ENCODE peak calls at places on chromosomes 5 and 9, in five cellular contexts. One of them, this sample, is unnamed. For H3K9me3, the result is how much of the 10 kb centered on the place peaks cover.

GRCh38 chr5:52502591-52502990 is 285.1 kb upstream of the ITGA1 start:
- DNase-seq in naive thymus-derived CD4-positive, alpha-beta T cell: no peak
- DNase-seq in HepG2: no peak
- DNase-seq in heart left ventricle: no peak
- DNase-seq in IMR-90: no peak
- DNase-seq in this sample: no peak

GRCh38 chr5:116622375-116623075 is 47.9 kb upstream of the SEMA6A start:
- DNase-seq in naive thymus-derived CD4-positive, alpha-beta T cell: no peak
- DNase-seq in HepG2: no peak
- DNase-seq in heart left ventricle: no peak
- DNase-seq in IMR-90: no peak
- DNase-seq in this sample: no peak

GRCh38 chr5:90477073-90477472 is 2.4 kb downstream of the POLR3G start:
- DNase-seq in naive thymus-derived CD4-positive, alpha-beta T cell: no peak
- DNase-seq in HepG2: no peak
- DNase-seq in heart left ventricle: no peak
- DNase-seq in IMR-90: no peak
- DNase-seq in this sample: no peak

GRCh38 chr5:60207031-60207430 is 313.5 kb upstream of the PDE4D start:
- DNase-seq in naive thymus-derived CD4-positive, alpha-beta T cell: no peak
- DNase-seq in HepG2: no peak
- DNase-seq in heart left ventricle: peak
- DNase-seq in IMR-90: no peak
- DNase-seq in this sample: no peak

GRCh38 chr9:95193067-95193466 is 124.4 kb downstream of the FANCC start:
- DNase-seq in naive thymus-derived CD4-positive, alpha-beta T cell: no peak
- DNase-seq in HepG2: no peak
- DNase-seq in heart left ventricle: no peak
- DNase-seq in IMR-90: no peak
- DNase-seq in this sample: no peak

GRCh38 chr9:114432323-114433067 is 44.7 kb upstream of the AKNA start:
- DNase-seq in naive thymus-derived CD4-positive, alpha-beta T cell: no peak
- DNase-seq in HepG2: no peak
- DNase-seq in heart left ventricle: no peak
- DNase-seq in IMR-90: no peak
- DNase-seq in this sample: no peak

GRCh38 chr9:126693428-126693931 is 79.8 kb downstream of the LMX1B start:
- DNase-seq in naive thymus-derived CD4-positive, alpha-beta T cell: no peak
- DNase-seq in HepG2: no peak
- DNase-seq in heart left ventricle: no peak
- DNase-seq in IMR-90: no peak
- DNase-seq in this sample: no peak

GRCh38 chr5:58499231-58499630 is 8.0 kb downstream of the GAPT start:
- DNase-seq in naive thymus-derived CD4-positive, alpha-beta T cell: no peak
- DNase-seq in HepG2: no peak
- DNase-seq in heart left ventricle: no peak
- DNase-seq in IMR-90: no peak
- DNase-seq in this sample: no peak

GRCh38 chr9:126615251-126615790 is 1.6 kb downstream of the LMX1B start:
- DNase-seq in naive thymus-derived CD4-positive, alpha-beta T cell: no peak
- DNase-seq in HepG2: peak
- DNase-seq in heart left ventricle: peak
- DNase-seq in IMR-90: peak
- DNase-seq in this sample: no peak

GRCh38 chr5:170306381-170306790 is 8.8 kb upstream of the LCP2 start:
- DNase-seq in naive thymus-derived CD4-positive, alpha-beta T cell: no peak
- DNase-seq in HepG2: no peak
- DNase-seq in heart left ventricle: peak
- DNase-seq in IMR-90: peak
- DNase-seq in this sample: no peak

GRCh38 chr9:129835860-129836223 is 584 bp downstream of the USP20 start:
- DNase-seq in naive thymus-derived CD4-positive, alpha-beta T cell: no peak
- DNase-seq in HepG2: no peak
- DNase-seq in heart left ventricle: no peak
- DNase-seq in IMR-90: peak
- DNase-seq in this sample: no peak

GRCh38 chr5:108720416-108720815 is 27.3 kb upstream of the FER start:
- DNase-seq in naive thymus-derived CD4-positive, alpha-beta T cell: no peak
- DNase-seq in HepG2: no peak
- DNase-seq in heart left ventricle: no peak
- DNase-seq in IMR-90: peak
- DNase-seq in this sample: no peak

GRCh38 chr5:89120719-89121118 is 237.7 kb upstream of the MEF2C start:
- DNase-seq in naive thymus-derived CD4-positive, alpha-beta T cell: no peak
- DNase-seq in HepG2: no peak
- DNase-seq in heart left ventricle: peak
- DNase-seq in IMR-90: no peak
- DNase-seq in this sample: no peak

GRCh38 chr9:16869140-16869903 is 1.1 kb downstream of the BNC2 start:
- DNase-seq in naive thymus-derived CD4-positive, alpha-beta T cell: no peak
- DNase-seq in HepG2: no peak
- DNase-seq in heart left ventricle: no peak
- DNase-seq in IMR-90: peak
- DNase-seq in this sample: no peak

GRCh38 chr5:36252722-36253340 is 11.1 kb upstream of the NADK2 start:
- DNase-seq in naive thymus-derived CD4-positive, alpha-beta T cell: no peak
- DNase-seq in HepG2: no peak
- DNase-seq in heart left ventricle: no peak
- DNase-seq in IMR-90: no peak
- DNase-seq in this sample: no peak

GRCh38 chr5:5373351-5374033 is 49.0 kb upstream of the ICE1 start:
- DNase-seq in naive thymus-derived CD4-positive, alpha-beta T cell: no peak
- DNase-seq in HepG2: no peak
- DNase-seq in heart left ventricle: peak
- DNase-seq in IMR-90: no peak
- DNase-seq in this sample: no peak

GRCh38 chr9:121439711-121440110 is 59.9 kb downstream of the GGTA1 start:
- DNase-seq in naive thymus-derived CD4-positive, alpha-beta T cell: no peak
- DNase-seq in HepG2: no peak
- DNase-seq in heart left ventricle: no peak
- DNase-seq in IMR-90: peak
- DNase-seq in this sample: no peak

GRCh38 chr9:112520069-112520468 is 33.4 kb downstream of the KIAA1958 start:
- DNase-seq in naive thymus-derived CD4-positive, alpha-beta T cell: no peak
- DNase-seq in HepG2: no peak
- DNase-seq in heart left ventricle: no peak
- DNase-seq in IMR-90: no peak
- DNase-seq in this sample: no peak

GRCh38 chr5:80959768-80960442 is at the start of gene RASGRF2:
- DNase-seq in naive thymus-derived CD4-positive, alpha-beta T cell: peak
- DNase-seq in HepG2: peak
- DNase-seq in heart left ventricle: peak
- DNase-seq in IMR-90: peak
- DNase-seq in this sample: peak

GRCh38 chr9:127979015-127979332 is 1.8 kb downstream of the EEIG1 start:
- DNase-seq in naive thymus-derived CD4-positive, alpha-beta T cell: no peak
- DNase-seq in HepG2: no peak
- DNase-seq in heart left ventricle: no peak
- DNase-seq in IMR-90: no peak
- DNase-seq in this sample: no peak

DNA sequence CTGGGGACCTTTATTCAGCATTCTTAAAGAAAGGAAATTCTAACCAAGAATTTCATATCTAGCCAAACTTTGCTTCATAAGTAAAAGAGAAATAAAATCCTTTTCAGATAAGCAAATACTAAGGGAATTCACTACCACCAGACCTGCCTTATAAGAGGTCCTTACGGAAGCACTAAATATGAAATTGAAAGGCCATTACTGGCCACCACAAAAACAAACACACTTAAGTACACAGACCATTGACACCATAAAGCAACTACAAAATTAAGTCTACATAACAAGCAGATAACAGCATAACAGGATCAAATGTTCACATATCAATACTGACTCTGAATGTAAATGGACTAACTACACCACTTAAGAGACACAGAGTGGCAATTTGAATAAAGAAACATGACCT is 361.4 kb upstream of the POU5F2 start:
- DNase-seq in naive thymus-derived CD4-positive, alpha-beta T cell: no peak
- DNase-seq in HepG2: no peak
- DNase-seq in heart left ventricle: no peak
- DNase-seq in IMR-90: no peak
- DNase-seq in this sample: no peak
- H3K9me3 ChIP-seq in naive thymus-derived CD4-positive, alpha-beta T cell: under half
- H3K9me3 ChIP-seq in HepG2: under half
- H3K9me3 ChIP-seq in heart left ventricle: under half
- H3K9me3 ChIP-seq in IMR-90: under half
- H3K9me3 ChIP-seq in this sample: under half

DNA sequence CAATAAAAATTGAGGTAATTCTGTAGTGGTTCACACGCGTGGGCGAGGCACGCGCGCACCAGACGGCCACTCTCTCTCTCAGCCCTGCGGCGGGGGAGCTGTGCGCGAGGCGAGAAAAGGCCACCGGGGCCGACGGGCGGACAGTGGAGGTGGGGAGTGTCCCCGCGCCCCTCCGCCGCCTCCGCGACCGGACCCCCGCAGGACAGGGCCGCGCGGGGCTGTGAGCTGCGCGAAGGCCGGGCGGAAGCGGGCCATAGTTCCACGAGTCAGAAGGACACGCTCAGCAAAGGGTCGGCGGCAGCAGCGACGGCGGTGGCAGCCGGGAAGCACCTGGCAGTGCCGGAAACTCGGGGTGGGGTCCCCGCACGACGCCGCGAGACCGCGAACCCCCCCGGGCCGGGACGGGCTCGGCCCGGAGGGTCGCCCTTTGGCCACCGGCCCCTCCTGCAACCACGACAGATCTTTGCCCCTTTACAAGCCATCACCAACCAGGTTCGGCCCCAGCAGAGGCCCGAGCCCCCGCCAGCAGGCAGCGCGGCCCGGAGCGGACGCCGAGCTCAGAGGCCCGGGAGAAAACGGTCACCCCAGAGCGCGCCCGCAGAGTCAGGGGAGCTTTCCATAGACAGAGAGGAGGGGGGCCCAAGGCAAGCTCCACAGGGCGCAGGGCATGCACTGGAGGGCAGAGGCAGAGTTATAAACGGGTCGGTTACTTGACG is 60.9 kb downstream of the ZNF354C start:
- DNase-seq in naive thymus-derived CD4-positive, alpha-beta T cell: no peak
- DNase-seq in HepG2: no peak
- DNase-seq in heart left ventricle: no peak
- DNase-seq in IMR-90: no peak
- DNase-seq in this sample: no peak
- H3K9me3 ChIP-seq in naive thymus-derived CD4-positive, alpha-beta T cell: under half
- H3K9me3 ChIP-seq in HepG2: under half
- H3K9me3 ChIP-seq in heart left ventricle: under half
- H3K9me3 ChIP-seq in IMR-90: under half
- H3K9me3 ChIP-seq in this sample: under half

GRCh38 chr9:137355445-137356365 is 53.6 kb upstream of the NRARP start:
- DNase-seq in naive thymus-derived CD4-positive, alpha-beta T cell: no peak
- DNase-seq in HepG2: no peak
- DNase-seq in heart left ventricle: no peak
- DNase-seq in IMR-90: peak
- DNase-seq in this sample: no peak
- H3K9me3 ChIP-seq in naive thymus-derived CD4-positive, alpha-beta T cell: under half
- H3K9me3 ChIP-seq in HepG2: under half
- H3K9me3 ChIP-seq in heart left ventricle: under half
- H3K9me3 ChIP-seq in IMR-90: under half
- H3K9me3 ChIP-seq in this sample: under half

GRCh38 chr9:79598562-79599345 is 27.0 kb downstream of the TLE4 start:
- DNase-seq in naive thymus-derived CD4-positive, alpha-beta T cell: no peak
- DNase-seq in HepG2: no peak
- DNase-seq in heart left ventricle: no peak
- DNase-seq in IMR-90: no peak
- DNase-seq in this sample: no peak
- H3K9me3 ChIP-seq in naive thymus-derived CD4-positive, alpha-beta T cell: under half
- H3K9me3 ChIP-seq in HepG2: under half
- H3K9me3 ChIP-seq in heart left ventricle: under half
- H3K9me3 ChIP-seq in IMR-90: under half
- H3K9me3 ChIP-seq in this sample: under half

GRCh38 chr5:154881986-154882385 is 23.6 kb downstream of the CNOT8 start:
- DNase-seq in naive thymus-derived CD4-positive, alpha-beta T cell: no peak
- DNase-seq in HepG2: no peak
- DNase-seq in heart left ventricle: no peak
- DNase-seq in IMR-90: no peak
- DNase-seq in this sample: no peak
- H3K9me3 ChIP-seq in naive thymus-derived CD4-positive, alpha-beta T cell: under half
- H3K9me3 ChIP-seq in HepG2: under half
- H3K9me3 ChIP-seq in heart left ventricle: half or more
- H3K9me3 ChIP-seq in IMR-90: under half
- H3K9me3 ChIP-seq in this sample: under half

GRCh38 chr9:102652471-102652870 is 342.7 kb upstream of the CYLC2 start:
- DNase-seq in naive thymus-derived CD4-positive, alpha-beta T cell: no peak
- DNase-seq in HepG2: no peak
- DNase-seq in heart left ventricle: no peak
- DNase-seq in IMR-90: no peak
- DNase-seq in this sample: no peak

DNA sequence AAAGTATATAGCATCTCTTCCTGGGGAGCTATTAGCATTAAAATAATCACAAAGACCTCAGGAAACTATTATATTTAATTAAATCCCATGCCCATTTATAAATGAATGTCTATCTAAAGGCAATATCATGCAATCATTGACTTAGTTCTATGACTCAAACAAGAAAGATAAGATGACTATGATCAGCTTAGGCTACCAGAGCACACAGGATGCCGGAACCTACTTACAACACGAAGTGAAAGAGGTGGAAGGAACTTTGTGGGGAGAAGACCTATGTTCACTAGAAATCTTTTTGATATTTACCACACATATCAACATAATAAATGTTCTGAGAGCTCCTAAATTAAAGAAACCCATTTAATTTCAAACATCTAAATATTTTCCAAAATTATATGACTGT is 344.2 kb upstream of the CYLC2 start:
- DNase-seq in naive thymus-derived CD4-positive, alpha-beta T cell: no peak
- DNase-seq in HepG2: no peak
- DNase-seq in heart left ventricle: no peak
- DNase-seq in IMR-90: no peak
- DNase-seq in this sample: no peak
- H3K9me3 ChIP-seq in naive thymus-derived CD4-positive, alpha-beta T cell: under half
- H3K9me3 ChIP-seq in HepG2: under half
- H3K9me3 ChIP-seq in heart left ventricle: under half
- H3K9me3 ChIP-seq in IMR-90: under half
- H3K9me3 ChIP-seq in this sample: under half

GRCh38 chr5:3518057-3518456 is 77.6 kb upstream of the IRX1 start:
- DNase-seq in naive thymus-derived CD4-positive, alpha-beta T cell: no peak
- DNase-seq in HepG2: no peak
- DNase-seq in heart left ventricle: no peak
- DNase-seq in IMR-90: no peak
- DNase-seq in this sample: no peak
- H3K9me3 ChIP-seq in naive thymus-derived CD4-positive, alpha-beta T cell: under half
- H3K9me3 ChIP-seq in HepG2: under half
- H3K9me3 ChIP-seq in heart left ventricle: under half
- H3K9me3 ChIP-seq in IMR-90: under half
- H3K9me3 ChIP-seq in this sample: under half

This sample was measured in T-helper 17 cell.